ENCODE peak calls at places on chromosomes 11 and 22, in four cellular contexts. Y, O, E and F are unnamed samples.
A peak's percentile ranks its signal among the peaks of the same experiment; 100 is the strongest.

GRCh38 chr11:32870676-32871075 is 21.9 kb upstream of the QSER1 start:
- DNase-seq in E (no peak), Y (no peak), O (no peak), F (no peak)

GRCh38 chr11:75603791-75604736 is 42.0 kb downstream of the SERPINH1 start:
- DNase-seq in Y (no peak), E (no peak), O (peak; percentile 96), F (no peak)

GRCh38 chr11:65580031-65580692 is 4.3 kb downstream of the EHBP1L1 start:
- DNase-seq in E (no peak), O (no peak), Y (no peak), F (no peak)

GRCh38 chr11:96090711-96091110 is 166.8 kb upstream of the MTMR2 start:
- DNase-seq in Y (no peak), O (peak; percentile 85), E (no peak), F (no peak)

GRCh38 chr11:109309153-109309552 is 112.8 kb upstream of the C11orf87 start:
- DNase-seq in E (no peak), Y (no peak), O (no peak), F (no peak)

GRCh38 chr11:9574806-9575530 is 1.5 kb downstream of the WEE1 start:
- DNase-seq in E (no peak), Y (peak; percentile 74), O (peak; percentile 87), F (peak; percentile 77)

GRCh38 chr11:18773104-18773503 is 18.5 kb downstream of the PTPN5 start:
- DNase-seq in Y (no peak), E (no peak), O (no peak), F (no peak)

GRCh38 chr22:26430600-26430999 is 1.5 kb downstream of the ASPHD2 start:
- DNase-seq in Y (no peak), E (no peak), O (no peak), F (no peak)

GRCh38 chr22:44733426-44734106 is 18.8 kb upstream of the ARHGAP8 start:
- DNase-seq in O (no peak), Y (no peak), E (no peak), F (no peak)

GRCh38 chr22:42994917-42995562 is 19.9 kb downstream of the PACSIN2 start:
- DNase-seq in E (no peak), O (peak; percentile 94), Y (peak; percentile 75), F (peak; percentile 85)

GRCh38 chr11:131506376-131506775 is 136.0 kb downstream of the NTM start:
- DNase-seq in Y (no peak), E (no peak), O (no peak), F (no peak)

GRCh38 chr11:120061036-120061760 is 76.7 kb downstream of the TRIM29 start:
- DNase-seq in O (no peak), Y (no peak), E (no peak), F (no peak)

GRCh38 chr11:67118059-67118766 is 850 bp upstream of the KDM2A start:
- DNase-seq in Y (peak; percentile 50), O (no peak), E (peak; percentile 83), F (peak; percentile 25)

GRCh38 chr11:47607380-47607779 is 13.2 kb upstream of the C1QTNF4 start:
- DNase-seq in Y (no peak), O (peak; percentile 96), E (no peak), F (no peak)

GRCh38 chr11:129852125-129852740 is 36.6 kb downstream of the TMEM45B start:
- DNase-seq in O (no peak), Y (no peak), E (no peak), F (no peak)

GRCh38 chr11:4511846-4512245 is 29.4 kb downstream of the OR52K1 start:
- DNase-seq in E (no peak), Y (no peak), O (no peak), F (no peak)

GRCh38 chr11:103959279-103959930 is 77.0 kb upstream of the DDI1 start:
- DNase-seq in E (no peak), Y (no peak), O (peak; percentile 79), F (no peak)

GRCh38 chr11:95301497-95301896 is 70.5 kb upstream of the SESN3 start:
- DNase-seq in O (no peak), Y (no peak), E (no peak), F (peak; percentile 73)

GRCh38 chr11:70324354-70325115 is 54.0 kb downstream of the PPFIA1 start:
- DNase-seq in Y (no peak), E (no peak), O (no peak), F (no peak)

GRCh38 chr11:95999604-96000003 is 75.7 kb upstream of the MTMR2 start:
- DNase-seq in Y (no peak), E (no peak), O (no peak), F (no peak)

GRCh38 chr22:23237201-23237798 is 57.0 kb downstream of the BCR start:
- DNase-seq in E (no peak), O (peak; percentile 66), Y (peak; percentile 25), F (no peak)

GRCh38 chr11:34809191-34810106 is 106.7 kb downstream of the APIP start:
- DNase-seq in O (peak; percentile 31), Y (no peak), E (no peak), F (no peak)

GRCh38 chr22:50293441-50294318 is 13.8 kb downstream of the PLXNB2 start:
- DNase-seq in E (peak; percentile 92), O (peak; percentile 60), Y (peak; percentile 85), F (peak; percentile 94)

DNA sequence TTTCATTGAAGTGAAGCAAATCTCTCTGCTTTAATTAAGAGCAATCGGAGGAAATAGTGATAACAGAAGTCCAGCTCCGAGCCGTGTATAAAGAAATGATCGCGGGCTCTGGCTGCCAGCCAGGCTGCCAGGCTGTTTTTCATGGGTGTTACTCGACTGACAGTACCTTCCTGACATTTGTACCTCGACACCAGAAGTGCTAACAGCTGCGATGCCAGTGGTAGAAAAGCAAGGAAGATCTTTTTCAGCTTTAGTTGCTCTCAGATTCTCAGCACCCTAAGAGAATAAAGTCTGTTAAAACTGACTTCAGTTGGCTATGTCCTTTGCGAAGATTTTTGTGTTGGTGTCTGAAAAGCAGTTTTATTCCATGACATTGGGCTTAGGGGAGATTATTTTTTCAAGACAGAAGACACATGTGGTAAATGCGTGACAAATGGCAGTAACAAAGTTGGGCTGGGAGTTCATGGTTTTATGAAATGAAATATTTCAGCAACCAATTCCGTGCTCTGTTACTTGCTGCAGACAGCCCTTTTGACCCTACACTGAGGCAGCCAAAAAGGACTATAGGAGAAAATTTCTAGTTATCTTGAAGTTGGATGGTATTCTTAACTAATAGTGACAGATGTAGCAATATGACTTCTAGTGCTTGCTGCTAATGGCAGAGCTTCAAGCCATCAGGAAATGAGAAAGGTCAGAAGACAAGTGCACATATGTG is 296.2 kb downstream of the CNTN5 start:
- DNase-seq in O (no peak), E (no peak), Y (no peak), F (no peak)
- H3K4me3 ChIP-seq in O (peak overlapping the region; percentile 5), E (no peak overlapping the region), Y (no peak overlapping the region), F (no peak overlapping the region)

GRCh38 chr22:41539146-41540005 is 4.9 kb downstream of the POLR3H start:
- DNase-seq in O (no peak), E (no peak), Y (no peak), F (peak; percentile 31)
- H3K4me3 ChIP-seq in O (no peak overlapping the region), E (no peak overlapping the region), Y (no peak overlapping the region), F (no peak overlapping the region)

DNA sequence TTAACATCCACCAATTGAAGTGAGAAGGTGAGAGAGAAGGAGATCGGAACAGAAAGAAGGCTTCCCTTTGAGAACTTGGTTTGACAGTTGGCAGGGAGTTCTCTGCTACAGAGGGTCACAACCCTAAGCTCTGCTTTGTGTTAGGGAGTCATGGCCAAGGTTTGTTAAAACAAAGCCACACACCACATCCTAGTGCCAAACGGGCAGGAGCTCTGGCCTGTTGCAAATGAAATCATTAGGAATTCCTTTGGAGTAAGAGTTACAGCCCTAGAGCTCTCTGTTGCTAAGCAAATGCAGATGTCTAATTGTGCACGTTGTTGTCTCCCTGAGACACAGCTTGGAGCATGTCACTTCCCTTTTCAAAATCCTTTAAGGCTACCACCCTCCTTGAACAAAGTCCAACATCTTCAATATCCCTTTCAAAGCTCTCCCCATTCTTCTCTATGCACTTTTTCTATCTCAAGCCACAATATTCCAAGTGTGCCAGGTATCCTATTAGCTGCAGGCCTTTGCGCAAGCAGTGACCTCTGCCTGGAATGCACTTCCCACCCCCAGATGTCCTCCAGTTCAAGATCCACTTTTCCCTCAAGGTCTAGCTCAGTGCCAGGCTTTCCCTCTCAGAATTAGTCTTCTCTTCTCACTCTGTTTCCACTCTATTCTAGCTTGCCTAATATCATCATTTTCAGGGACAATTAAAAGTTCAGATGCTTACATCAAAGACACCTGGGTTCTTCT is 253.7 kb upstream of the POU2AF2 start:
- DNase-seq in E (no peak), O (no peak), Y (no peak), F (no peak)
- H3K4me3 ChIP-seq in E (no peak overlapping the region), O (no peak overlapping the region), Y (no peak overlapping the region), F (no peak overlapping the region)

GRCh38 chr22:19766235-19766505 is 5.6 kb downstream of the TBX1 start:
- DNase-seq in Y (no peak), O (no peak), E (no peak), F (no peak)
- H3K4me3 ChIP-seq in Y (peak overlapping the region; percentile 40), O (no peak overlapping the region), E (peak overlapping the region; percentile 37), F (peak overlapping the region; percentile 41)

GRCh38 chr11:124839972-124840621 is 25.1 kb upstream of the ROBO3 start:
- DNase-seq in O (no peak), E (no peak), Y (no peak), F (no peak)
- H3K4me3 ChIP-seq in O (no peak overlapping the region), E (peak overlapping the region; percentile 28), Y (peak overlapping the region; percentile 44), F (peak overlapping the region; percentile 27)